ENCODE peak calls at places on chromosomes 13 and 19, in five cellular contexts. N, K, C, J and Z are unnamed samples.

GRCh38 chr13:94722596-94722995 is 10.3 kb upstream of the SOX21 start:
- DNase-seq in N (no peak), K (no peak), C (no peak), J (no peak), Z (no peak)

GRCh38 chr19:4032436-4032835 is 24.9 kb downstream of the PIAS4 start:
- DNase-seq in N (no peak), K (no peak), C (no peak), J (peak), Z (no peak)

GRCh38 chr19:16470541-16470910 is 1.2 kb downstream of the EPS15L1 start:
- DNase-seq in N (no peak), K (no peak), C (no peak), J (no peak), Z (no peak)

GRCh38 chr13:40666905-40667621 is 622 bp upstream of the FOXO1 start:
- DNase-seq in N (no peak), K (peak), C (peak), J (peak), Z (no peak)

GRCh38 chr19:7861619-7862412 is 12.4 kb downstream of the PRR36 start:
- DNase-seq in N (no peak), K (no peak), C (no peak), J (no peak), Z (no peak)

GRCh38 chr13:40187836-40188591 is 478.4 kb downstream of the FOXO1 start:
- DNase-seq in N (peak), K (no peak), C (no peak), J (no peak), Z (no peak)

GRCh38 chr19:22619932-22620331 is 14.2 kb upstream of the ZNF492 start:
- DNase-seq in N (no peak), K (no peak), C (no peak), J (no peak), Z (no peak)

GRCh38 chr19:35107541-35107939 is 8.1 kb upstream of the FXYD3 start:
- DNase-seq in N (no peak), K (peak), C (no peak), J (no peak), Z (no peak)

GRCh38 chr19:17616686-17616960 is 61.2 kb downstream of the COLGALT1 start:
- DNase-seq in N (no peak), K (no peak), C (no peak), J (no peak), Z (no peak)

GRCh38 chr13:102302534-102302933 is 99.3 kb downstream of the FGF14 start:
- DNase-seq in N (no peak), K (no peak), C (no peak), J (no peak), Z (no peak)

GRCh38 chr19:18427752-18428131 is 8.5 kb downstream of the SSBP4 start:
- DNase-seq in N (no peak), K (no peak), C (no peak), J (no peak), Z (no peak)

GRCh38 chr13:27375686-27376326 is 48.6 kb upstream of the GTF3A start:
- DNase-seq in N (no peak), K (peak), C (peak), J (peak), Z (no peak)

GRCh38 chr19:5572556-5573286 is 5.0 kb upstream of the TINCR start:
- DNase-seq in N (no peak), K (no peak), C (no peak), J (no peak), Z (no peak)

GRCh38 chr13:24675806-24676570 is 4.2 kb upstream of the ATP12A start:
- DNase-seq in N (no peak), K (no peak), C (no peak), J (no peak), Z (no peak)

GRCh38 chr13:113647351-113648217 is 10.4 kb downstream of the ATP4B start:
- DNase-seq in N (peak), K (peak), C (no peak), J (peak), Z (peak)

GRCh38 chr19:40411125-40411842 is 1.9 kb downstream of the PRX start:
- DNase-seq in N (no peak), K (no peak), C (no peak), J (no peak), Z (no peak)

GRCh38 chr13:100519626-100520025 is 69.0 kb downstream of the GGACT start:
- DNase-seq in N (no peak), K (no peak), C (no peak), J (no peak), Z (no peak)

GRCh38 chr13:110683203-110683883 is 22.6 kb downstream of the CARS2 start:
- DNase-seq in N (no peak), K (no peak), C (no peak), J (no peak), Z (no peak)

GRCh38 chr19:37932985-37933953 is 26.3 kb downstream of the SIPA1L3 start:
- DNase-seq in N (no peak), K (no peak), C (no peak), J (peak), Z (peak)

GRCh38 chr13:92313382-92313781 is 913.2 kb upstream of the GPC6 start:
- DNase-seq in N (no peak), K (no peak), C (no peak), J (no peak), Z (no peak)

GRCh38 chr13:60282708-60283107 is 114.3 kb upstream of the TDRD3 start:
- DNase-seq in N (no peak), K (no peak), C (no peak), J (peak), Z (no peak)

GRCh38 chr13:83297591-83298305 is 584.5 kb downstream of the SLITRK1 start:
- DNase-seq in N (no peak), K (no peak), C (no peak), J (no peak), Z (no peak)

GRCh38 chr19:4732680-4733114 is 9.1 kb upstream of the DPP9 start:
- DNase-seq in N (no peak), K (peak), C (peak), J (peak), Z (no peak)

GRCh38 chr19:17090501-17091074 is 15.0 kb downstream of the MYO9B start:
- DNase-seq in N (no peak), K (no peak), C (no peak), J (no peak), Z (no peak)

GRCh38 chr19:35144600-35145436 is 1.8 kb downstream of the FXYD7 start:
- DNase-seq in N (no peak), K (no peak), C (no peak), J (peak), Z (no peak)

GRCh38 chr13:53368948-53369347 is 340.3 kb downstream of the OLFM4 start:
- DNase-seq in N (no peak), K (no peak), C (no peak), J (no peak), Z (no peak)